ENCODE peak calls at places on chromosome 5, in ten cellular contexts. G is NCI-H146, R is NCI-H1092 treated with DMSO at 0.1 percent for 48 hours, D is hypothalamus, S is EH, J is lung microvascular endothelial cell, Z is caudate nucleus, P is RWPE1, A is GM03348, W is AG08395. Q is an unnamed sample.

GRCh38 chr5:59038169-59039002 is 455.5 kb downstream of the RAB3C start:
- DNase-seq in G (no peak), P (no peak), A (no peak), D (no peak), J (peak), Z (no peak), R (peak), S (peak), W (peak), Q (peak)

GRCh38 chr5:174688441-174689354 is 35.7 kb upstream of the MSX2 start:
- DNase-seq in D (no peak), G (no peak), W (no peak), S (no peak), A (no peak), J (no peak), Z (no peak), R (no peak), P (no peak), Q (peak)

GRCh38 chr5:960551-960950 is 48.1 kb upstream of the NKD2 start:
- DNase-seq in W (no peak), J (no peak), S (no peak), P (no peak), A (no peak), D (no peak), Z (no peak), G (no peak), R (no peak), Q (no peak)

GRCh38 chr5:102867999-102868662 is 113.0 kb downstream of the PAM start:
- DNase-seq in W (no peak), J (peak), G (no peak), D (no peak), A (peak), P (no peak), S (peak), Z (no peak), R (peak), Q (no peak)

GRCh38 chr5:40381676-40382363 is 297.9 kb upstream of the PTGER4 start:
- DNase-seq in P (peak), G (no peak), W (no peak), S (peak), R (no peak), J (peak), Z (no peak), D (no peak), A (no peak), Q (no peak)

GRCh38 chr5:33984671-33985124 is at the start of gene SLC45A2:
- DNase-seq in D (no peak), P (no peak), S (peak), G (no peak), Z (no peak), A (no peak), W (no peak), J (no peak), R (no peak), Q (no peak)

GRCh38 chr5:131068893-131069643 is 96.0 kb downstream of the HINT1 start:
- DNase-seq in G (no peak), W (no peak), J (no peak), D (peak), R (no peak), A (peak), P (no peak), Z (no peak), S (no peak), Q (no peak)

GRCh38 chr5:139402561-139403158 is 1.2 kb downstream of the SPATA24 start:
- DNase-seq in Z (no peak), S (peak), A (no peak), R (no peak), G (no peak), J (peak), P (no peak), D (no peak), W (no peak), Q (peak)

GRCh38 chr5:38598994-38599611 is 42.7 kb upstream of the LIFR start:
- DNase-seq in G (no peak), R (no peak), D (no peak), S (peak), P (peak), W (peak), J (peak), A (peak), Z (no peak), Q (no peak)

GRCh38 chr5:106600803-106601202 is 1069.9 kb downstream of the EFNA5 start:
- DNase-seq in J (no peak), W (no peak), D (no peak), P (no peak), A (no peak), G (no peak), S (no peak), Z (no peak), R (no peak), Q (no peak)

GRCh38 chr5:124746252-124746915 is at the start of gene ZNF608:
- DNase-seq in A (no peak), P (peak), D (no peak), W (peak), R (peak), J (peak), Z (peak), S (peak), G (peak), Q (peak)

GRCh38 chr5:168790691-168791230 is 211.6 kb upstream of the PANK3 start:
- DNase-seq in P (no peak), G (no peak), S (no peak), W (no peak), A (no peak), D (no peak), J (no peak), R (no peak), Z (no peak), Q (no peak)

GRCh38 chr5:58356662-58357061 is 103.2 kb downstream of the PLK2 start:
- DNase-seq in G (no peak), D (no peak), S (no peak), W (no peak), J (no peak), Z (no peak), R (no peak), P (no peak), A (no peak), Q (no peak)

GRCh38 chr5:149632311-149633251 is 51.3 kb downstream of the ARHGEF37 start:
- DNase-seq in A (peak), J (peak), S (peak), R (no peak), G (peak), D (no peak), P (peak), Z (no peak), W (peak), Q (no peak)

GRCh38 chr5:130773813-130774212 is 391.2 kb downstream of the HINT1 start:
- DNase-seq in R (no peak), A (no peak), P (peak), W (no peak), J (no peak), Z (no peak), S (no peak), G (no peak), D (no peak), Q (no peak)

GRCh38 chr5:35031276-35031675 is 16.5 kb downstream of the AGXT2 start:
- DNase-seq in J (peak), D (no peak), R (no peak), G (no peak), S (peak), P (peak), Z (no peak), W (peak), A (peak), Q (no peak)

GRCh38 chr5:96279796-96280542 is 153.1 kb downstream of the PCSK1 start:
- DNase-seq in S (peak), Z (no peak), J (peak), W (peak), G (no peak), A (peak), R (no peak), D (no peak), P (peak), Q (no peak)

GRCh38 chr5:124519396-124519795 is 227.0 kb downstream of the ZNF608 start:
- DNase-seq in Z (no peak), P (peak), W (peak), J (peak), G (no peak), D (no peak), R (no peak), A (peak), S (peak), Q (no peak)

GRCh38 chr5:172235132-172235780 is 41.3 kb downstream of the EFCAB9 start:
- DNase-seq in Z (no peak), P (no peak), A (peak), S (peak), R (no peak), J (peak), G (no peak), W (peak), D (no peak), Q (no peak)

GRCh38 chr5:177981296-177982071 is 14.6 kb downstream of the PROP1 start:
- DNase-seq in J (no peak), G (no peak), W (no peak), P (no peak), Z (no peak), R (no peak), A (no peak), D (no peak), S (no peak), Q (no peak)

GRCh38 chr5:142445266-142445665 is 120.4 kb upstream of the SPRY4 start:
- DNase-seq in W (no peak), Z (no peak), A (no peak), R (no peak), P (no peak), G (no peak), J (peak), S (no peak), D (no peak), Q (no peak)

GRCh38 chr5:59587489-59588337 is 305.8 kb downstream of the PDE4D start:
- DNase-seq in W (peak), S (peak), Z (peak), A (peak), R (peak), P (no peak), G (peak), J (peak), D (peak), Q (peak)

GRCh38 chr5:138000102-138000723 is 32.7 kb downstream of the FAM13B start:
- DNase-seq in S (peak), J (peak), A (no peak), G (no peak), Z (no peak), W (no peak), P (peak), R (no peak), D (no peak), Q (no peak)

GRCh38 chr5:157747766-157748700 is 4.5 kb downstream of the LSM11 start:
- DNase-seq in G (no peak), Z (no peak), J (no peak), A (no peak), P (no peak), W (no peak), R (no peak), D (no peak), S (peak), Q (no peak)

GRCh38 chr5:95446009-95446408 is 54.8 kb downstream of the FAM81B start:
- DNase-seq in J (no peak), S (peak), Z (no peak), D (no peak), A (peak), W (peak), P (peak), R (no peak), G (no peak), Q (no peak)

GRCh38 chr5:177537389-177538361 is 16.7 kb downstream of the FAM193B start:
- DNase-seq in Z (no peak), A (peak), W (peak), J (peak), S (peak), D (no peak), P (no peak), R (no peak), G (no peak), Q (no peak)

GRCh38 chr5:102617187-102617856 is 118.5 kb upstream of the SLCO6A1 start:
- DNase-seq in A (peak), G (no peak), R (no peak), S (no peak), W (peak), D (no peak), Z (no peak), J (no peak), P (no peak), Q (no peak)

GRCh38 chr5:178385472-178385853 is 152.9 kb upstream of the PHYKPL start:
- DNase-seq in Z (no peak), D (no peak), W (peak), R (no peak), A (no peak), J (no peak), P (peak), G (no peak), S (no peak), Q (no peak)

GRCh38 chr5:159133041-159133741 is 33.5 kb upstream of the EBF1 start:
- DNase-seq in J (peak), G (peak), R (peak), P (peak), Z (no peak), W (peak), A (peak), S (peak), D (no peak), Q (peak)

GRCh38 chr5:78178356-78178755 is 116.1 kb downstream of the AP3B1 start:
- DNase-seq in S (no peak), W (no peak), D (no peak), A (no peak), P (no peak), R (no peak), G (no peak), Z (no peak), J (no peak), Q (no peak)